ENCODE peak calls at places on chromosome 9, in ten cellular contexts. L, R, Y, P, S, W, M, J, I and F are unnamed samples.

GRCh38 chr9:128409450-128409849 is 11.2 kb upstream of the CERCAM start:
- DNase-seq in L (no peak), R (no peak), Y (no peak), P (no peak), S (no peak), W (no peak), M (no peak), J (no peak), I (no peak), F (no peak)

GRCh38 chr9:14313378-14313940 is 482 bp downstream of the NFIB start:
- DNase-seq in L (no peak), R (no peak), Y (no peak), P (no peak), S (no peak), W (no peak), M (no peak), J (peak), I (no peak), F (peak)

GRCh38 chr9:21968331-21969010 is 25.7 kb downstream of the CDKN2A start:
- DNase-seq in L (peak), R (no peak), Y (no peak), P (no peak), S (no peak), W (no peak), M (no peak), J (no peak), I (no peak), F (no peak)

GRCh38 chr9:70607926-70608325 is 193.5 kb upstream of the KLF9 start:
- DNase-seq in L (no peak), R (no peak), Y (no peak), P (no peak), S (no peak), W (no peak), M (no peak), J (peak), I (no peak), F (no peak)

GRCh38 chr9:7980691-7981289 is 181.2 kb upstream of the DMAC1 start:
- DNase-seq in L (no peak), R (no peak), Y (no peak), P (no peak), S (no peak), W (no peak), M (no peak), J (no peak), I (no peak), F (no peak)

GRCh38 chr9:76592105-76593010 is 133.4 kb downstream of the GCNT1 start:
- DNase-seq in L (no peak), R (no peak), Y (no peak), P (no peak), S (no peak), W (no peak), M (peak), J (no peak), I (no peak), F (no peak)

GRCh38 chr9:94921072-94921471 is 194.6 kb downstream of the AOPEP start:
- DNase-seq in L (no peak), R (no peak), Y (peak), P (no peak), S (no peak), W (no peak), M (no peak), J (no peak), I (no peak), F (no peak)

GRCh38 chr9:137724114-137724445 is 105.3 kb downstream of the EHMT1 start:
- DNase-seq in L (no peak), R (no peak), Y (no peak), P (no peak), S (no peak), W (no peak), M (peak), J (no peak), I (no peak), F (no peak)

GRCh38 chr9:14027114-14027812 is 286.7 kb downstream of the NFIB start:
- DNase-seq in L (no peak), R (no peak), Y (peak), P (peak), S (no peak), W (no peak), M (no peak), J (peak), I (no peak), F (peak)

GRCh38 chr9:89687216-89687615 is 82.4 kb downstream of the GADD45G start:
- DNase-seq in L (no peak), R (no peak), Y (no peak), P (peak), S (no peak), W (no peak), M (no peak), J (no peak), I (no peak), F (no peak)

GRCh38 chr9:14515049-14515448 is 178.2 kb downstream of the ZDHHC21 start:
- DNase-seq in L (no peak), R (no peak), Y (no peak), P (no peak), S (no peak), W (no peak), M (no peak), J (no peak), I (no peak), F (no peak)

DNA sequence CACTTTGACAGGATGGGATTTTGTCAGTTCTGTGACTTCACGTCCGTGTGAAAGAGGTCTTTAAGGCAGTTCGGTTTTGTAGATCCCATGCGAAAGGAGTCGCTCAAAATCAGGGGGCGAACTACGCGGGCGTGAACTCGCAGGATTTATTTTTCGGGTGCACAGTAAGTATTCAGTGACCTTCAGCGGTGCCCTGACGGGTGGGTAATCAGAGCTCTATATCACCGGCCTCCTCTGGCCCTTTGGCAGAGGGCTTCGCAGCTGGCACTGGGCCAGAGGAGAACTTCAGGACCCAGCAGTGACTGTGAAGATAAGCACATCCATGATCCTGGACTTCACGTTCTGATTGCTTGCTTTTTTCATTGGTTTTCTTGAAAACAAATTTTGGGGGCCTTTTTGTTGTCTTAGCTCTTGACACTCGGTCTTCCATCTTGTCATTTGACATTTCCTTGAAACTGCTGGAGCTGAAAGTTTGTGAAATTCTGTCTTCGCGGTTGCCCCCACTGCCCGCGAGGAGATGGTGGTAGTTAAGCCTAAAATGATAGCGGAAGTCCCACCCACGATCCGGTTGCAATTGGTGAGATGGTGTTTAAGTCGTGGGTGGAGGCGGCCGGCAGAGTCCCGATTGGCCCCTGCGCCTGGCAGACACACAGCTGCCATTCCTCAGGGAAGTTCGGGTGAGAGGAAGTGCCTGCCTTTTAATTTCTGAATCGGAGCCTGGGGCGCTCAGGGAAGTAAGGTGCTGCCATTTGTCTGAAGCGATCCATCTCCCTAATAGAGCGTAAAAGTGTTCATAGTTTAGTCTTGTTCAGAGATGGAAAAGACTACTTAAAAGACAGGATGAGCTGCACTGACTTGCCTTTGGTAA is at the start of gene FAM120AOS:
- DNase-seq in L (peak), R (peak), Y (peak), P (peak), S (peak), W (peak), M (peak), J (peak), I (peak), F (peak)
- TF ChIP-seq POLR2AphosphoS5 in L (peak), R (no peak), Y (peak), P (peak), S (peak), W (peak), M (no peak), J (peak), I (peak), F (peak)

GRCh38 chr9:126125577-126125976 is 201.1 kb upstream of the MVB12B start:
- DNase-seq in L (no peak), R (no peak), Y (no peak), P (no peak), S (peak), W (no peak), M (no peak), J (no peak), I (no peak), F (no peak)

GRCh38 chr9:126126012-126126411 is 200.6 kb upstream of the MVB12B start:
- DNase-seq in L (peak), R (no peak), Y (no peak), P (no peak), S (peak), W (no peak), M (no peak), J (no peak), I (no peak), F (no peak)

GRCh38 chr9:126123927-126124326 is 202.7 kb upstream of the MVB12B start:
- DNase-seq in L (no peak), R (no peak), Y (no peak), P (no peak), S (no peak), W (no peak), M (no peak), J (no peak), I (no peak), F (no peak)

GRCh38 chr9:126126807-126127206 is 199.8 kb upstream of the MVB12B start:
- DNase-seq in L (peak), R (no peak), Y (no peak), P (no peak), S (peak), W (no peak), M (no peak), J (no peak), I (no peak), F (peak)

GRCh38 chr9:126125177-126125576 is 201.5 kb upstream of the MVB12B start:
- DNase-seq in L (no peak), R (no peak), Y (no peak), P (no peak), S (no peak), W (no peak), M (no peak), J (no peak), I (no peak), F (no peak)
- TF ChIP-seq POLR2AphosphoS5 in L (peak), R (no peak), Y (peak), P (no peak), S (no peak), W (no peak), M (no peak), J (peak), I (no peak), F (no peak)

DNA sequence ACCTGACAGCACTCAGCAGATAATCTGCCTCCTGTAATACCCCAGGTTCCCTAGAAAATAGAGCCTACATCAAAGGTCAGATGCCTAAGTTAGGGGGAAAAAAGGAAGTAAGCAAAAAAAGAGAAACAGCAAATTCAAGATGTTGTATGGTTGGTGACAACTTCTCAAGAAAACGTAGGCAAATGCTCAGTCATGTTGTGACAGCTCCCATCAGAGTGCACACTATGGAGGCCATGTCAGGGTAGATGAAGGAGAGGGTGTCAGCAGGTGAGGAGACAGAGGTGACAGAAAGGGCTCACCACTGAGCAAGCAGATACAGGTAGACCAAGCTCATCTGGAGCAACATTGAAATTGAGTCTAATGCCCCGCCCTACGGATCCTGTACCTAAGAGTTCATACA is 356.8 kb upstream of the BRINP1 start:
- DNase-seq in L (no peak), R (no peak), Y (no peak), P (no peak), S (no peak), W (no peak), M (no peak), J (no peak), I (no peak), F (no peak)
- TF ChIP-seq POLR2AphosphoS5 in L (no peak), R (no peak), Y (no peak), P (no peak), S (no peak), W (no peak), M (no peak), J (no peak), I (no peak), F (no peak)

DNA sequence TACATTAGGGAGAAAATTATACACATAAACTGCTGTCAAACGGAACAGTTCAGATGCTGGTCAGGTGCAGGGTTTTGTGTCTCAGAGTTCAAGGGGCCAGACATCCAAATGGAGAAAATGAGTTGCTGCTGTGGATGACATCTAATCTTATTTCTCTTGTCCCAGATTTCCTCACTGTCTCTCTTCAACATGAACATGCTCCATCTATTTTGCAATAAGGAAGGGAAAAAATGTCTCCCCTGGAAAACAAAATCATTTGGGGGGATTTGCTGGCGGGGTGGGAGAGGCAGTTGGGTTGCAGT is 51.2 kb downstream of the SHB start:
- DNase-seq in L (no peak), R (no peak), Y (no peak), P (no peak), S (no peak), W (no peak), M (no peak), J (no peak), I (no peak), F (no peak)
- TF ChIP-seq POLR2AphosphoS5 in L (no peak), R (no peak), Y (no peak), P (no peak), S (no peak), W (no peak), M (no peak), J (no peak), I (no peak), F (no peak)

GRCh38 chr9:221989-222776 is 7.5 kb downstream of the DOCK8 start:
- DNase-seq in L (no peak), R (no peak), Y (no peak), P (no peak), S (no peak), W (no peak), M (no peak), J (no peak), I (no peak), F (no peak)
- TF ChIP-seq POLR2AphosphoS5 in L (no peak), R (no peak), Y (no peak), P (no peak), S (no peak), W (no peak), M (no peak), J (no peak), I (no peak), F (no peak)

GRCh38 chr9:115058684-115059315 is 59.2 kb downstream of the TNC start:
- DNase-seq in L (no peak), R (no peak), Y (no peak), P (no peak), S (no peak), W (no peak), M (no peak), J (no peak), I (no peak), F (no peak)
- TF ChIP-seq POLR2AphosphoS5 in L (peak), R (no peak), Y (no peak), P (no peak), S (no peak), W (no peak), M (no peak), J (no peak), I (no peak), F (no peak)

DNA sequence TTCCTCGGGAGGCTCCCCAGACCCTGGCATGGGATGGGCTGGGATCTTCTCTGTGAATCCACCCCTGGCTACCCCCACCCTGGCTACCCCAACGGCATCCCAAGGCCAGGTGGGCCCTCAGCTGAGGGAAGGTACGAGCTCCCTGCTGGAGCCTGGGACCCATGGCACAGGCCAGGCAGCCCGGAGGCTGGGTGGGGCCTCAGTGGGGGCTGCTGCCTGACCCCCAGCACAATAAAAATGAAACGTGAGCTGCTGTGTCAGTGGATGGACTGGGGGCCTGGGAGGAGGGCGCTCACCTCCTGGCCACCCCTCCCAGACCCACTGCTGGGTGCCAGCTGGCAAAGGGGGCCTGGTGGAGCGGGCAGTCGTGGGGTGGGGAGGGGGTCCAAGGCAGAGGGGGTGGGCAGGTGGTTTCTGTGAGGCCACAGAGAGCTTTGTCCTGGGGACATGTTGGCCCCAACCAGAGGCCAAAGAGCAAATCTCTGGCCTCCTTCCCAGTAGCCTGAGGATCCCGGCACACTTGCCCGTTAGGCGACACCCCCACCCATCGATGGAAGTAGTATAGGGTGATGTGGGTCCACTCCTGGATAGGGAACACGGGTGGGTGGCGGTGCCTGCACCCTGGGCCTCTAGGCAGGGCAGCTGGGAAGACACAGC is 9.8 kb downstream of the EGFL7 start:
- DNase-seq in L (no peak), R (no peak), Y (no peak), P (no peak), S (no peak), W (no peak), M (no peak), J (no peak), I (no peak), F (no peak)
- TF ChIP-seq POLR2AphosphoS5 in L (no peak), R (no peak), Y (no peak), P (no peak), S (no peak), W (no peak), M (no peak), J (no peak), I (no peak), F (no peak)

GRCh38 chr9:114110180-114110579 is 11.1 kb upstream of the KIF12 start:
- DNase-seq in L (no peak), R (no peak), Y (no peak), P (no peak), S (no peak), W (no peak), M (no peak), J (no peak), I (no peak), F (no peak)
- TF ChIP-seq POLR2AphosphoS5 in L (no peak), R (no peak), Y (no peak), P (no peak), S (no peak), W (no peak), M (no peak), J (no peak), I (no peak), F (no peak)

GRCh38 chr9:5440426-5440825 is 2.7 kb upstream of the PLGRKT start:
- DNase-seq in L (no peak), R (no peak), Y (no peak), P (no peak), S (no peak), W (no peak), M (no peak), J (no peak), I (no peak), F (no peak)

GRCh38 chr9:5436441-5436840 is 1.3 kb downstream of the PLGRKT start:
- DNase-seq in L (no peak), R (no peak), Y (no peak), P (no peak), S (no peak), W (no peak), M (no peak), J (peak), I (no peak), F (no peak)

GRCh38 chr9:5435912-5436311 is 1.8 kb downstream of the PLGRKT start:
- DNase-seq in L (no peak), R (no peak), Y (no peak), P (no peak), S (no peak), W (no peak), M (no peak), J (no peak), I (no peak), F (no peak)

GRCh38 chr9:5438301-5439162 is 807 bp upstream of the PLGRKT start:
- DNase-seq in L (no peak), R (no peak), Y (no peak), P (no peak), S (no peak), W (no peak), M (no peak), J (peak), I (no peak), F (no peak)

GRCh38 chr9:5437254-5438216 is at the start of gene PLGRKT:
- DNase-seq in L (peak), R (no peak), Y (peak), P (peak), S (peak), W (peak), M (peak), J (peak), I (peak), F (peak)
- TF ChIP-seq POLR2AphosphoS5 in L (peak), R (peak), Y (peak), P (peak), S (peak), W (peak), M (peak), J (peak), I (peak), F (peak)